ENCODE peak calls at places on chromosome 5, in seven cellular contexts. B is GM12865; S is NAMALWA; Q is lung; V is CD8-positive, alpha-beta T cell; L is T follicular helper cell; H is NCI-H1694 treated with DMSO at 0.1 percent for 48 hours. G is an unnamed sample.

GRCh38 chr5:144032375-144032774 is 138.1 kb downstream of the YIPF5 start:
- DNase-seq in B (no peak), S (no peak), Q (no peak), V (no peak), L (no peak), H (no peak), G (no peak)

GRCh38 chr5:107129051-107129450 is 541.7 kb downstream of the EFNA5 start:
- DNase-seq in B (no peak), S (no peak), Q (no peak), V (no peak), L (no peak), H (no peak), G (peak; percentile 23)

GRCh38 chr5:9188956-9189355 is 356.9 kb downstream of the SEMA5A start:
- DNase-seq in B (no peak), S (no peak), Q (no peak), V (no peak), L (no peak), H (no peak), G (no peak)

GRCh38 chr5:90434116-90434714 is 24.7 kb upstream of the CETN3 start:
- DNase-seq in B (peak; percentile 67), S (peak; percentile 73), Q (peak; percentile 53), V (peak; percentile 27), L (peak; percentile 14), H (peak; percentile 3), G (peak; percentile 37)

GRCh38 chr5:35698057-35698808 is 80.6 kb downstream of the SPEF2 start:
- DNase-seq in B (peak; percentile 2), S (no peak), Q (no peak), V (no peak), L (no peak), H (no peak), G (no peak)

GRCh38 chr5:75672616-75673015 is 44.6 kb downstream of the POC5 start:
- DNase-seq in B (no peak), S (no peak), Q (no peak), V (no peak), L (no peak), H (no peak), G (no peak)

GRCh38 chr5:63843190-63843589 is 119.1 kb downstream of the HTR1A start:
- DNase-seq in B (no peak), S (no peak), Q (no peak), V (no peak), L (no peak), H (no peak), G (no peak)

GRCh38 chr5:83471405-83472212 is at the start of gene VCAN:
- DNase-seq in B (peak; percentile 23), S (no peak), Q (peak; percentile 38), V (no peak), L (no peak), H (no peak), G (peak; percentile 30)

GRCh38 chr5:121890297-121890858 is 38.7 kb downstream of the FTMT start:
- DNase-seq in B (peak; percentile 2), S (no peak), Q (no peak), V (no peak), L (no peak), H (no peak), G (no peak)

GRCh38 chr5:172541119-172541763 is 86.9 kb upstream of the SH3PXD2B start:
- DNase-seq in B (no peak), S (no peak), Q (no peak), V (no peak), L (no peak), H (no peak), G (no peak)

GRCh38 chr5:94375801-94376200 is 242.6 kb downstream of the KIAA0825 start:
- DNase-seq in B (no peak), S (no peak), Q (no peak), V (no peak), L (no peak), H (no peak), G (no peak)

GRCh38 chr5:55626805-55627204 is 85.3 kb downstream of the SLC38A9 start:
- DNase-seq in B (no peak), S (no peak), Q (no peak), V (no peak), L (no peak), H (no peak), G (no peak)

GRCh38 chr5:153619706-153620105 is 129.2 kb downstream of the GRIA1 start:
- DNase-seq in B (no peak), S (no peak), Q (peak; percentile 56), V (no peak), L (no peak), H (no peak), G (no peak)

GRCh38 chr5:158899792-158900191 is 199.9 kb downstream of the EBF1 start:
- DNase-seq in B (no peak), S (no peak), Q (peak; percentile 31), V (no peak), L (no peak), H (peak; percentile 65), G (no peak)

GRCh38 chr5:152349683-152350526 is 55.2 kb downstream of the NMUR2 start:
- DNase-seq in B (peak; percentile 51), S (peak; percentile 50), Q (peak; percentile 29), V (no peak), L (peak; percentile 7), H (peak; percentile 19), G (peak; percentile 79)

GRCh38 chr5:68932830-68933434 is 160.9 kb upstream of the SLC30A5 start:
- DNase-seq in B (peak; percentile 40), S (peak; percentile 42), Q (no peak), V (no peak), L (peak; percentile 9), H (no peak), G (no peak)

GRCh38 chr5:137594717-137595116 is 95.6 kb upstream of the SPOCK1 start:
- DNase-seq in B (no peak), S (no peak), Q (no peak), V (no peak), L (no peak), H (no peak), G (peak; percentile 19)

GRCh38 chr5:111585946-111586345 is 73.6 kb upstream of the STARD4 start:
- DNase-seq in B (no peak), S (no peak), Q (no peak), V (no peak), L (no peak), H (no peak), G (no peak)

GRCh38 chr5:29197636-29198035 is 1995.8 kb upstream of the CDH6 start:
- DNase-seq in B (no peak), S (no peak), Q (no peak), V (no peak), L (no peak), H (no peak), G (no peak)

GRCh38 chr5:131163315-131164119 is 1.5 kb downstream of the HINT1 start:
- DNase-seq in B (peak; percentile 40), S (peak; percentile 45), Q (no peak), V (no peak), L (no peak), H (peak; percentile 3), G (no peak)

GRCh38 chr5:83071286-83071685 is 5.9 kb downstream of the TMEM167A start:
- DNase-seq in B (no peak), S (no peak), Q (no peak), V (no peak), L (no peak), H (no peak), G (no peak)